ENCODE peak calls at places on chromosomes 13 and 19, in nine cellular contexts. A is memory B cell; K is stimulated activated CD4-positive, alpha-beta T cell treated with anti-CD3 and anti-CD28 coated beads, Interleukin-4, amount 100 ng/mL, for 4 hours; M is NCI-H1436; I is CD8-positive, alpha-beta memory T cell; D is HS-27A; E is RCC 7860; T is mucosa of descending colon; Y is fibroblast of villous mesenchyme. F is an unnamed sample.

GRCh38 chr13:46401432-46401831 is 14.4 kb upstream of the RUBCNL start:
- DNase-seq in Y (no peak), D (no peak), E (no peak), I (no peak), M (no peak), T (no peak), A (no peak), K (no peak), F (no peak)

GRCh38 chr13:33756929-33757328 is 61.0 kb upstream of the RFC3 start:
- DNase-seq in T (no peak), M (no peak), E (no peak), D (no peak), K (no peak), A (no peak), I (no peak), Y (no peak), F (no peak)

GRCh38 chr19:39100500-39101166 is 16.5 kb downstream of the ACP7 start:
- DNase-seq in A (no peak), I (no peak), K (no peak), T (no peak), M (no peak), D (no peak), E (no peak), Y (no peak), F (no peak)

GRCh38 chr19:1538978-1539377 is 15.1 kb downstream of the PLK5 start:
- DNase-seq in A (no peak), I (no peak), D (no peak), T (no peak), K (no peak), E (no peak), Y (no peak), M (no peak), F (no peak)

GRCh38 chr13:104979281-104979680 is 1556.2 kb downstream of the EFNB2 start:
- DNase-seq in I (no peak), E (no peak), Y (no peak), K (no peak), A (no peak), M (no peak), T (no peak), D (no peak), F (no peak)

GRCh38 chr19:31127132-31127967 is 221.9 kb downstream of the TSHZ3 start:
- DNase-seq in A (no peak), D (peak), Y (peak), K (no peak), E (peak), T (peak), M (no peak), I (no peak), F (no peak)

GRCh38 chr13:113620036-113620435 is 35.5 kb downstream of the TFDP1 start:
- DNase-seq in I (no peak), D (no peak), M (no peak), Y (no peak), A (no peak), E (no peak), K (no peak), T (no peak), F (no peak)

GRCh38 chr19:29491995-29492577 is 33.7 kb upstream of the VSTM2B start:
- DNase-seq in T (no peak), E (no peak), K (no peak), D (no peak), Y (no peak), I (no peak), M (no peak), A (no peak), F (no peak)

GRCh38 chr13:110538632-110539031 is 22.9 kb downstream of the RAB20 start:
- DNase-seq in D (no peak), M (no peak), I (no peak), A (no peak), E (no peak), Y (no peak), K (no peak), T (no peak), F (no peak)